ENCODE peak calls at places on chromosomes 2 and 18, in seven cellular contexts. One of them, this sample, is unnamed. For H3K9me3, the result is how much of the 10 kb centered on the place peaks cover.

GRCh38 chr2:100208375-100208774 is 66.0 kb upstream of the AFF3 start:
- DNase-seq in cardiac muscle cell: no peak
- DNase-seq in CD4-positive, alpha-beta T cell: no peak
- DNase-seq in colonic mucosa: no peak
- DNase-seq in naive thymus-derived CD4-positive, alpha-beta T cell: no peak
- DNase-seq in CD8-positive, alpha-beta T cell: no peak
- DNase-seq in GM23248: peak
- DNase-seq in this sample: no peak

GRCh38 chr2:230010501-230010900 is 58.2 kb downstream of the SLC16A14 start:
- DNase-seq in cardiac muscle cell: no peak
- DNase-seq in CD4-positive, alpha-beta T cell: no peak
- DNase-seq in colonic mucosa: no peak
- DNase-seq in naive thymus-derived CD4-positive, alpha-beta T cell: no peak
- DNase-seq in CD8-positive, alpha-beta T cell: no peak
- DNase-seq in GM23248: no peak
- DNase-seq in this sample: no peak

GRCh38 chr18:46211816-46212215 is 107.6 kb downstream of the HAUS1 start:
- DNase-seq in cardiac muscle cell: peak
- DNase-seq in CD4-positive, alpha-beta T cell: no peak
- DNase-seq in colonic mucosa: no peak
- DNase-seq in naive thymus-derived CD4-positive, alpha-beta T cell: no peak
- DNase-seq in CD8-positive, alpha-beta T cell: no peak
- DNase-seq in GM23248: peak
- DNase-seq in this sample: no peak

GRCh38 chr2:240812301-240812680 is 7.7 kb downstream of the KIF1A start:
- DNase-seq in cardiac muscle cell: no peak
- DNase-seq in CD4-positive, alpha-beta T cell: peak
- DNase-seq in colonic mucosa: no peak
- DNase-seq in naive thymus-derived CD4-positive, alpha-beta T cell: no peak
- DNase-seq in CD8-positive, alpha-beta T cell: no peak
- DNase-seq in GM23248: no peak
- DNase-seq in this sample: no peak

GRCh38 chr2:201255468-201255867 is 4.9 kb upstream of the CASP8 start:
- DNase-seq in cardiac muscle cell: no peak
- DNase-seq in CD4-positive, alpha-beta T cell: no peak
- DNase-seq in colonic mucosa: no peak
- DNase-seq in naive thymus-derived CD4-positive, alpha-beta T cell: no peak
- DNase-seq in CD8-positive, alpha-beta T cell: no peak
- DNase-seq in GM23248: no peak
- DNase-seq in this sample: no peak

GRCh38 chr2:219123356-219124143 is 37.1 kb downstream of the NHEJ1 start:
- DNase-seq in cardiac muscle cell: no peak
- DNase-seq in CD4-positive, alpha-beta T cell: no peak
- DNase-seq in colonic mucosa: peak
- DNase-seq in naive thymus-derived CD4-positive, alpha-beta T cell: no peak
- DNase-seq in CD8-positive, alpha-beta T cell: no peak
- DNase-seq in GM23248: no peak
- DNase-seq in this sample: no peak

GRCh38 chr2:241300000-241300399 is 15.5 kb downstream of the HDLBP start:
- DNase-seq in cardiac muscle cell: no peak
- DNase-seq in CD4-positive, alpha-beta T cell: peak
- DNase-seq in colonic mucosa: no peak
- DNase-seq in naive thymus-derived CD4-positive, alpha-beta T cell: peak
- DNase-seq in CD8-positive, alpha-beta T cell: peak
- DNase-seq in GM23248: no peak
- DNase-seq in this sample: peak

GRCh38 chr18:10317864-10318685 is 136.4 kb upstream of the APCDD1 start:
- DNase-seq in cardiac muscle cell: no peak
- DNase-seq in CD4-positive, alpha-beta T cell: no peak
- DNase-seq in colonic mucosa: no peak
- DNase-seq in naive thymus-derived CD4-positive, alpha-beta T cell: no peak
- DNase-seq in CD8-positive, alpha-beta T cell: no peak
- DNase-seq in GM23248: no peak
- DNase-seq in this sample: no peak

GRCh38 chr18:43662657-43663056 is 385.4 kb upstream of the SYT4 start:
- DNase-seq in cardiac muscle cell: peak
- DNase-seq in CD4-positive, alpha-beta T cell: no peak
- DNase-seq in colonic mucosa: no peak
- DNase-seq in naive thymus-derived CD4-positive, alpha-beta T cell: no peak
- DNase-seq in CD8-positive, alpha-beta T cell: no peak
- DNase-seq in GM23248: peak
- DNase-seq in this sample: no peak

GRCh38 chr2:205892141-205893064 is 193.6 kb downstream of the INO80D start:
- DNase-seq in cardiac muscle cell: peak
- DNase-seq in CD4-positive, alpha-beta T cell: no peak
- DNase-seq in colonic mucosa: no peak
- DNase-seq in naive thymus-derived CD4-positive, alpha-beta T cell: no peak
- DNase-seq in CD8-positive, alpha-beta T cell: no peak
- DNase-seq in GM23248: peak
- DNase-seq in this sample: no peak

GRCh38 chr2:150939087-150939486 is 322.6 kb downstream of the RBM43 start:
- DNase-seq in cardiac muscle cell: no peak
- DNase-seq in CD4-positive, alpha-beta T cell: no peak
- DNase-seq in colonic mucosa: no peak
- DNase-seq in naive thymus-derived CD4-positive, alpha-beta T cell: no peak
- DNase-seq in CD8-positive, alpha-beta T cell: no peak
- DNase-seq in GM23248: no peak
- DNase-seq in this sample: no peak

GRCh38 chr2:12017499-12018185 is 271.2 kb downstream of the LPIN1 start:
- DNase-seq in cardiac muscle cell: no peak
- DNase-seq in CD4-positive, alpha-beta T cell: no peak
- DNase-seq in colonic mucosa: no peak
- DNase-seq in naive thymus-derived CD4-positive, alpha-beta T cell: no peak
- DNase-seq in CD8-positive, alpha-beta T cell: no peak
- DNase-seq in GM23248: no peak
- DNase-seq in this sample: no peak

DNA sequence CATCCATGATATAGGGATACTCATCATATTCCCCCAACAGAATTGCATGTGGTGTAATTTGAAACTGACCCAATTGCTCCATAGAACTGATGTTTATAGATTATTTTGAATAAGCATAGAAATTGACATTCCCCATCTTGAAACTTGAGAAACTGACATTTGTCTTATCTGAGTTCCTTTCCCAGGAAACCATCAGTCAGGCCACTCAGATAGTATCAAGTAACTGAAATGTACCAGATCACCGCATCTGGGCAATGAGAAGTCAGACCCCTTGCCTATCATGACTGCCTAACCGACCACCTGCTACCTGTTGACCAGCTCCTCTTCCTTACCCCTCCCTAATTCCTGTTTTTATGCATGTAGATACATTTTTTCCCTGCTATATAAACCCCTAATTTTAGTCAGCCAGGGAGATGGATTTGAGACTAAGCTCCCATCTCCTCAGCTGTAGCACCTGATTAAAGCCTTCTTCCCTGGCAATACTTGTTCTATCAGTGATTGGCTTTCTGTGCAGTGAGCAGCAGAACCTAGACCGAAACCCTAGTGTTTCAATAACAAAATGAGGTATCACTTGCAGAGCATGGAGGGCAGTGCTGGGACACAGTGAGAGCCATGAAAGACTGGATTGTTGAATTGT is 274.5 kb downstream of the LPIN1 start:
- DNase-seq in cardiac muscle cell: no peak
- DNase-seq in CD4-positive, alpha-beta T cell: no peak
- DNase-seq in colonic mucosa: no peak
- DNase-seq in naive thymus-derived CD4-positive, alpha-beta T cell: no peak
- DNase-seq in CD8-positive, alpha-beta T cell: no peak
- DNase-seq in GM23248: no peak
- DNase-seq in this sample: no peak
- H3K9me3 ChIP-seq in cardiac muscle cell: under half
- H3K9me3 ChIP-seq in CD4-positive, alpha-beta T cell: under half
- H3K9me3 ChIP-seq in colonic mucosa: under half
- H3K9me3 ChIP-seq in naive thymus-derived CD4-positive, alpha-beta T cell: under half
- H3K9me3 ChIP-seq in CD8-positive, alpha-beta T cell: under half
- H3K9me3 ChIP-seq in GM23248: under half
- H3K9me3 ChIP-seq in this sample: under half

GRCh38 chr2:81835318-81836000 is 1530.9 kb upstream of the LRRTM1 start:
- DNase-seq in cardiac muscle cell: peak
- DNase-seq in CD4-positive, alpha-beta T cell: no peak
- DNase-seq in colonic mucosa: no peak
- DNase-seq in naive thymus-derived CD4-positive, alpha-beta T cell: no peak
- DNase-seq in CD8-positive, alpha-beta T cell: no peak
- DNase-seq in GM23248: no peak
- DNase-seq in this sample: no peak
- H3K9me3 ChIP-seq in cardiac muscle cell: under half
- H3K9me3 ChIP-seq in CD4-positive, alpha-beta T cell: under half
- H3K9me3 ChIP-seq in colonic mucosa: under half
- H3K9me3 ChIP-seq in naive thymus-derived CD4-positive, alpha-beta T cell: under half
- H3K9me3 ChIP-seq in CD8-positive, alpha-beta T cell: under half
- H3K9me3 ChIP-seq in GM23248: under half
- H3K9me3 ChIP-seq in this sample: under half

GRCh38 chr2:2399390-2399789 is 68.3 kb upstream of the MYT1L start:
- DNase-seq in cardiac muscle cell: no peak
- DNase-seq in CD4-positive, alpha-beta T cell: no peak
- DNase-seq in colonic mucosa: no peak
- DNase-seq in naive thymus-derived CD4-positive, alpha-beta T cell: no peak
- DNase-seq in CD8-positive, alpha-beta T cell: no peak
- DNase-seq in GM23248: no peak
- DNase-seq in this sample: no peak
- H3K9me3 ChIP-seq in cardiac muscle cell: under half
- H3K9me3 ChIP-seq in CD4-positive, alpha-beta T cell: under half
- H3K9me3 ChIP-seq in colonic mucosa: under half
- H3K9me3 ChIP-seq in naive thymus-derived CD4-positive, alpha-beta T cell: under half
- H3K9me3 ChIP-seq in CD8-positive, alpha-beta T cell: under half
- H3K9me3 ChIP-seq in GM23248: under half
- H3K9me3 ChIP-seq in this sample: under half

DNA sequence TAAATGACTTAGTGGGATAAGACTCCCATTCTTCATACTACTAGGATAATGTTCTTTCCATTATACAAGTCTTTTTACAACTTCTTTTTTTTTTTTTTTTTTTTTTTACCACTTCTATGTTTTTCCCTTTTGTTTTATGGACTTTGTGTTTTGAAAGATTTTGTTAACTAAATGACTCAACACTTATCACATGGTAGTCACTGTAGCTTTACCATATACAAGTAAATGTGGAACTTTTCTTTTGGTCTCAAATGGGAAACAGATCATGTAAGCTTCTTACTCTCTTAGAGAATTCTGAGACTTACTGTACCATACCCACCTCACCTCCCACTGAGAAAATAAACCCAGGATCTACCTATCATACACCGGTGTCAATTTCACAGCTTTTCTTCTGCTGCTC is 590.3 kb upstream of the CDH2 start:
- DNase-seq in cardiac muscle cell: no peak
- DNase-seq in CD4-positive, alpha-beta T cell: no peak
- DNase-seq in colonic mucosa: no peak
- DNase-seq in naive thymus-derived CD4-positive, alpha-beta T cell: no peak
- DNase-seq in CD8-positive, alpha-beta T cell: no peak
- DNase-seq in GM23248: peak
- DNase-seq in this sample: no peak
- H3K9me3 ChIP-seq in cardiac muscle cell: under half
- H3K9me3 ChIP-seq in CD4-positive, alpha-beta T cell: under half
- H3K9me3 ChIP-seq in colonic mucosa: under half
- H3K9me3 ChIP-seq in naive thymus-derived CD4-positive, alpha-beta T cell: under half
- H3K9me3 ChIP-seq in CD8-positive, alpha-beta T cell: under half
- H3K9me3 ChIP-seq in GM23248: under half
- H3K9me3 ChIP-seq in this sample: under half

DNA sequence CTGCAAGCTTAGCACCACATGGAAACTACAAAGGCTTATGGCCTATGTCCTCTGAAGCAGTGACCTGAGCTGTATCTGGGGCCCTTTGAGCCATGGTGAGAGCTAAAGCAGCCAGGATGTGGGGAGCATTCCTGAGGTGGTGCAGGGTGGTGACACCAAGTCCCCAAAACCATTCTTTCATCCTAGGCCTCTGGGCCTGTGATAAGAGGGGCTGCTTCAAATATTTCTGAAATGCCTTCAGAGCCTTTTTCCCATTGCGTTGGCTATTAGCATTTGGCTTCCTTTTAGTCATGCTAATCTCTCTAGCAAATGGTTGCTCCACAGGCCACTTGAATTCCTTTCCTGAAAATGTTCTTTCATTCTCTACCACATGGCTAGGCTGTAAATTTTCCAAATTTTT is 13.4 kb downstream of the CCDC150 start:
- DNase-seq in cardiac muscle cell: no peak
- DNase-seq in CD4-positive, alpha-beta T cell: no peak
- DNase-seq in colonic mucosa: no peak
- DNase-seq in naive thymus-derived CD4-positive, alpha-beta T cell: no peak
- DNase-seq in CD8-positive, alpha-beta T cell: no peak
- DNase-seq in GM23248: no peak
- DNase-seq in this sample: no peak
- H3K9me3 ChIP-seq in cardiac muscle cell: under half
- H3K9me3 ChIP-seq in CD4-positive, alpha-beta T cell: under half
- H3K9me3 ChIP-seq in colonic mucosa: under half
- H3K9me3 ChIP-seq in naive thymus-derived CD4-positive, alpha-beta T cell: under half
- H3K9me3 ChIP-seq in CD8-positive, alpha-beta T cell: under half
- H3K9me3 ChIP-seq in GM23248: under half
- H3K9me3 ChIP-seq in this sample: under half

GRCh38 chr2:31693882-31694281 is 113.1 kb upstream of the SRD5A2 start:
- DNase-seq in cardiac muscle cell: peak
- DNase-seq in CD4-positive, alpha-beta T cell: no peak
- DNase-seq in colonic mucosa: no peak
- DNase-seq in naive thymus-derived CD4-positive, alpha-beta T cell: no peak
- DNase-seq in CD8-positive, alpha-beta T cell: no peak
- DNase-seq in GM23248: peak
- DNase-seq in this sample: no peak

GRCh38 chr2:31694444-31694843 is 113.7 kb upstream of the SRD5A2 start:
- DNase-seq in cardiac muscle cell: peak
- DNase-seq in CD4-positive, alpha-beta T cell: no peak
- DNase-seq in colonic mucosa: no peak
- DNase-seq in naive thymus-derived CD4-positive, alpha-beta T cell: no peak
- DNase-seq in CD8-positive, alpha-beta T cell: no peak
- DNase-seq in GM23248: peak
- DNase-seq in this sample: no peak

DNA sequence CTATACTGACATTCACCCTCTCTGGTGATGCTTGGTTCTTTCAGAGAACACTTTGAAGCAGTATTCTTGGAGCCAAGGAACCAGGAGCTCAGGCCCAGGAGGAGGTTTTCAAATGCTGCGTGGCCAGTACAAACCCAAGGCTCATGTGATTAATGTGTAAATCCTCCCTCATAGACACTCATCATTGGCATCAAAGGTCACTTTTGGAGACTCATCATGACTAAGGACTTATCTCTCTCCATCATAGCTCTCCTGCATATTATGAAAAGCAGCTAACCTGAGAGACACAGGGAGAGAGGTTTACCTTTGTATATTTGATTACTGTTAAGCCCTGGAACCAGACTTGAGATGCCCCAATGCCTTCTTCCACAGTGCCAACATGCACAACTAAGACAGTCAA is 115.3 kb upstream of the SRD5A2 start:
- DNase-seq in cardiac muscle cell: no peak
- DNase-seq in CD4-positive, alpha-beta T cell: no peak
- DNase-seq in colonic mucosa: no peak
- DNase-seq in naive thymus-derived CD4-positive, alpha-beta T cell: no peak
- DNase-seq in CD8-positive, alpha-beta T cell: no peak
- DNase-seq in GM23248: no peak
- DNase-seq in this sample: no peak
- H3K9me3 ChIP-seq in cardiac muscle cell: under half
- H3K9me3 ChIP-seq in CD4-positive, alpha-beta T cell: half or more
- H3K9me3 ChIP-seq in colonic mucosa: under half
- H3K9me3 ChIP-seq in naive thymus-derived CD4-positive, alpha-beta T cell: half or more
- H3K9me3 ChIP-seq in CD8-positive, alpha-beta T cell: under half
- H3K9me3 ChIP-seq in GM23248: under half
- H3K9me3 ChIP-seq in this sample: under half

This sample was measured in T-helper 17 cell.